ENCODE peak calls at places on chromosomes 3 and 15, in four cellular contexts. O is lower lobe of right lung, T is astrocyte of the spinal cord, B is left lung. G is an unnamed sample.
A peak's percentile ranks its signal among the peaks of the same experiment; 100 is the strongest.

GRCh38 chr15:70111203-70112017 is 13.7 kb upstream of the TLE3 start:
- DNase-seq in O (no peak), T (peak; percentile 87), B (peak; percentile 60), G (no peak)

GRCh38 chr3:31733234-31733667 is 200.5 kb downstream of the STT3B start:
- DNase-seq in O (no peak), T (no peak), B (no peak), G (no peak)

GRCh38 chr15:91407237-91407889 is 307.3 kb downstream of the SV2B start:
- DNase-seq in O (no peak), T (peak; percentile 65), B (no peak), G (no peak)

GRCh38 chr3:108022316-108023150 is 68.3 kb downstream of the CD47 start:
- DNase-seq in O (peak; percentile 73), T (no peak), B (peak; percentile 62), G (no peak)

GRCh38 chr3:13185737-13186136 is 112.5 kb upstream of the IQSEC1 start:
- DNase-seq in O (no peak), T (no peak), B (no peak), G (no peak)

GRCh38 chr15:26561994-26562730 is 210.7 kb downstream of the GABRB3 start:
- DNase-seq in O (no peak), T (no peak), B (no peak), G (no peak)

GRCh38 chr3:129577356-129577755 is 29.1 kb downstream of the PLXND1 start:
- DNase-seq in O (no peak), T (no peak), B (peak; percentile 57), G (no peak)

GRCh38 chr3:142888099-142888483 is 792 bp downstream of the PCOLCE2 start:
- DNase-seq in O (peak; percentile 57), T (peak; percentile 47), B (no peak), G (peak; percentile 5)

GRCh38 chr15:26712350-26712749 is 60.5 kb downstream of the GABRB3 start:
- DNase-seq in O (no peak), T (no peak), B (no peak), G (no peak)

GRCh38 chr15:89751748-89752147 is 699 bp upstream of the MESP1 start:
- DNase-seq in O (no peak), T (no peak), B (peak; percentile 67), G (no peak)
- H3K4me3 ChIP-seq in O (no peak overlapping the region), T (no peak overlapping the region), B (no peak overlapping the region), G (no peak overlapping the region)

GRCh38 chr3:101811875-101812274 is 32.9 kb downstream of the NXPE3 start:
- DNase-seq in O (no peak), T (no peak), B (no peak), G (no peak)

GRCh38 chr3:101812895-101813294 is 33.9 kb downstream of the NXPE3 start:
- DNase-seq in O (no peak), T (no peak), B (no peak), G (no peak)

GRCh38 chr3:101809178-101810022 is 30.4 kb downstream of the NXPE3 start:
- DNase-seq in O (no peak), T (peak; percentile 51), B (no peak), G (no peak)

GRCh38 chr3:101807884-101808283 is 28.9 kb downstream of the NXPE3 start:
- DNase-seq in O (no peak), T (no peak), B (no peak), G (no peak)

DNA sequence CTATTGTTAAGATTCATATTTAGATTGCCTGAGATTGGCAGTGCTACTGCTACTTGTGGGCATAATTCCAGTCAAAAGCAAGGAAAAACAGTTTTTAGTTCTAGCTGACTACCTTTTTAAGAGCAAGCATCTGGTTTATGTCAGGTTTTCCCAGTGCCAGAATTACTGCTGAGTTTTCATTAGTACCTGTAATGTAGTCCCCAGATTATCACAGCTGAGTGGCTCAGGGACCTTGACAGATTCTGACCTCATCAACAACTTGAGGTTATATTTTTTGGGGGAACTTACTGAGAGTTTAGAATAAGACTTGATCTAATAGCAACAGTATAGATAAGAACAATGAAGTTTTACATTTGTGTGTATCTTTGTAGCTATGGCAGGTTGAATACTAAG is 31.0 kb downstream of the NXPE3 start:
- DNase-seq in O (no peak), T (no peak), B (no peak), G (no peak)
- H3K4me3 ChIP-seq in O (no peak overlapping the region), T (no peak overlapping the region), B (no peak overlapping the region), G (no peak overlapping the region)

GRCh38 chr3:193744048-193744821 is 151.2 kb downstream of the OPA1 start:
- DNase-seq in O (no peak), T (no peak), B (no peak), G (peak; percentile 22)
- H3K4me3 ChIP-seq in O (no peak overlapping the region), T (no peak overlapping the region), B (no peak overlapping the region), G (no peak overlapping the region)

GRCh38 chr3:88189361-88189810 is 39.6 kb downstream of the C3orf38 start:
- DNase-seq in O (no peak), T (no peak), B (no peak), G (no peak)
- H3K4me3 ChIP-seq in O (no peak overlapping the region), T (no peak overlapping the region), B (no peak overlapping the region), G (no peak overlapping the region)

DNA sequence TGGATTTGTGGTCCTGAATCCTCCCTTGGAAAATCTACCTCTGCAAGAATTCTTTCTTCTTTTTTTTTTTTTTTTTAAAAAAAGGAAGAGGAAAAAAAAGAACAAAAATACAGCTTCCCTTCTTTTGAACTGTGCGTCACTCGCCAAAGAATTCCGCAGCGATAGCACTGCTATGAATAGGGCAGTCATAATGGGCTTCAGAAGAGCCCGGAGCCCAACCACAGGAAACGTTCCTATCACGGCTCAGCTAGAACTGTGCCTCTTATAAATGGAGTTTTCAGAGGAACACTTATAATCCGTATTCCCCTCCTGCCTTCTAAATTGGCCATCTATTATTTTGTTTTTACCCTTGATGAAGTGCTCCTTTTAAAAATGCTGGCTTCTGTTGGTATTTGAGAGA is 227.7 kb downstream of the ADAMTS17 start:
- DNase-seq in O (no peak), T (peak; percentile 95), B (peak; percentile 63), G (no peak)
- H3K4me3 ChIP-seq in O (peak overlapping the region; percentile 40), T (peak overlapping the region; percentile 8), B (no peak overlapping the region), G (no peak overlapping the region)

G was measured in iPS DF 6.9.